ENCODE peak calls at places on chromosomes 3 and 15, in six cellular contexts. T is IMR-90, N is H9, U is H1, Z is trophoblast cell, R is mesenchymal stem cell. J is an unnamed sample.

GRCh38 chr15:54208786-54209185 is 230.5 kb downstream of the UNC13C start:
- DNase-seq in U (no peak), Z (no peak), T (no peak), R (no peak), N (no peak), J (no peak)

GRCh38 chr3:125281411-125281810 is 68.9 kb upstream of the SLC12A8 start:
- DNase-seq in N (no peak), R (peak; percentile 7), Z (no peak), U (no peak), T (no peak), J (no peak)

GRCh38 chr3:46990573-46991374 is 11.3 kb downstream of the NBEAL2 start:
- DNase-seq in U (no peak), N (no peak), Z (peak; percentile 45), R (no peak), T (no peak), J (no peak)

GRCh38 chr3:53243165-53243564 is 12.7 kb downstream of the TKT start:
- DNase-seq in Z (no peak), T (no peak), N (peak; percentile 64), U (no peak), R (peak; percentile 80), J (no peak)

GRCh38 chr15:41445399-41445798 is 28.5 kb downstream of the RTF1 start:
- DNase-seq in T (no peak), U (no peak), Z (no peak), N (no peak), R (no peak), J (no peak)

GRCh38 chr3:102156426-102156825 is 278.4 kb upstream of the ZPLD1 start:
- DNase-seq in N (no peak), Z (peak; percentile 77), R (peak; percentile 91), T (peak; percentile 95), U (no peak), J (no peak)

GRCh38 chr15:41838400-41838897 is at the start of gene PLA2G4B:
- DNase-seq in N (no peak), T (no peak), U (no peak), Z (peak; percentile 15), R (no peak), J (no peak)

GRCh38 chr3:24237971-24238767 is 256.5 kb downstream of the THRB start:
- DNase-seq in U (peak; percentile 10), Z (peak; percentile 78), R (peak; percentile 97), T (peak; percentile 89), N (peak; percentile 63), J (peak; percentile 59)

GRCh38 chr3:27165348-27165747 is 203.8 kb downstream of the NEK10 start:
- DNase-seq in R (peak; percentile 71), T (peak; percentile 42), Z (peak; percentile 2), N (no peak), U (no peak), J (no peak)

GRCh38 chr3:186166036-186166435 is 57.1 kb upstream of the ETV5 start:
- DNase-seq in Z (no peak), R (peak; percentile 83), T (no peak), U (no peak), N (no peak), J (no peak)

GRCh38 chr3:128435058-128435457 is 31.6 kb downstream of the DNAJB8 start:
- DNase-seq in Z (peak; percentile 98), N (peak; percentile 57), U (no peak), T (no peak), R (no peak), J (no peak)

GRCh38 chr3:45226206-45226915 is at the start of gene TMEM158:
- DNase-seq in R (peak; percentile 85), N (peak; percentile 81), U (no peak), Z (peak; percentile 77), T (peak; percentile 70), J (peak; percentile 79)

GRCh38 chr3:196431193-196432136 is 762 bp downstream of the UBXN7 start:
- DNase-seq in N (no peak), R (peak; percentile 77), T (peak; percentile 62), U (no peak), Z (peak; percentile 73), J (peak; percentile 5)

GRCh38 chr3:158794936-158795518 is 6.8 kb upstream of the MFSD1 start:
- DNase-seq in R (peak; percentile 52), N (no peak), U (no peak), T (peak; percentile 59), Z (peak; percentile 73), J (no peak)

GRCh38 chr3:100781311-100781710 is 72.0 kb downstream of the TFG start:
- DNase-seq in N (no peak), R (no peak), U (no peak), T (peak; percentile 65), Z (no peak), J (no peak)

GRCh38 chr3:192064959-192065358 is 604.0 kb downstream of the PYDC2 start:
- DNase-seq in U (no peak), N (no peak), R (no peak), Z (no peak), T (no peak), J (no peak)

GRCh38 chr3:48301814-48302194 is 31.7 kb downstream of the SPINK8 start:
- DNase-seq in U (no peak), Z (peak; percentile 39), N (no peak), T (peak; percentile 19), R (no peak), J (peak; percentile 8)

GRCh38 chr15:49242820-49243219 is 72.8 kb downstream of the GALK2 start:
- DNase-seq in U (no peak), Z (no peak), N (no peak), T (peak; percentile 95), R (peak; percentile 91), J (no peak)

GRCh38 chr3:126285369-126285768 is 71.8 kb downstream of the KLF15 start:
- DNase-seq in Z (no peak), T (no peak), N (no peak), R (no peak), U (no peak), J (no peak)

GRCh38 chr3:126287536-126288181 is 69.5 kb downstream of the KLF15 start:
- DNase-seq in R (peak; percentile 52), Z (peak; percentile 40), T (peak; percentile 28), U (peak; percentile 34), N (peak; percentile 85), J (peak; percentile 58)

GRCh38 chr3:126288314-126288713 is 68.9 kb downstream of the KLF15 start:
- DNase-seq in R (no peak), Z (no peak), U (no peak), T (no peak), N (peak; percentile 62), J (peak; percentile 36)

GRCh38 chr3:126287171-126287535 is 70.1 kb downstream of the KLF15 start:
- DNase-seq in R (no peak), N (no peak), Z (no peak), T (no peak), U (no peak), J (no peak)

GRCh38 chr3:126284258-126284904 is 72.8 kb downstream of the KLF15 start:
- DNase-seq in Z (peak; percentile 84), U (no peak), T (peak; percentile 63), R (no peak), N (no peak), J (no peak)
- H3K4me2 ChIP-seq in Z (no peak overlapping the region), U (no peak overlapping the region), T (no peak overlapping the region), R (no peak overlapping the region), N (no peak overlapping the region), J (no peak overlapping the region)

GRCh38 chr15:45307230-45307924 is 55.3 kb downstream of the SLC28A2 start:
- DNase-seq in U (no peak), Z (peak; percentile 50), N (no peak), T (peak; percentile 59), R (peak; percentile 43), J (no peak)

DNA sequence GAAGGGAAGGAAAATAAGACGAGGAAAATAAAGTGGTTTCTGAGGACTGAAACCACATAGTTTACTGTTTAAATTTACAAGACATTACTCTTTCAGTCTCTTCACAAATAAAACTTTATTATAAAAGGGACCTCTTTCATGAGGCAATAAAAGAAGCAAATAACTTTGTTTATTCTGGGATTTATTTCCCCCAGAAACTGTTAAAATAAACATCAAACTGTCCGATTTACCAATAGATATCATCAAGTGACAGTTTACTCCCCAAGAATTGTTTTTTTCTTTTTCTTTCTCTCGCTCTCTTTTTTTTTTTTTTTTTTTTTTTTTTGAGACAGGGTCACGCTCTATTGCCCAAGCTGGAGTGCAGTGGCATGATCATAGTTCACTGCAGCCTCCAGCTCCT is 54.1 kb downstream of the SLC28A2 start:
- DNase-seq in U (no peak), N (no peak), R (no peak), Z (no peak), T (no peak), J (no peak)
- H4K91ac ChIP-seq in U (no peak overlapping the region), N (no peak overlapping the region), R (no peak overlapping the region), Z (no peak overlapping the region), T (no peak overlapping the region), J (no peak overlapping the region)

GRCh38 chr15:69593981-69594966 is 141.7 kb downstream of the RPLP1 start:
- DNase-seq in T (peak; percentile 38), U (no peak), Z (no peak), N (peak; percentile 26), R (no peak), J (no peak)

GRCh38 chr15:69592954-69593353 is 140.3 kb downstream of the RPLP1 start:
- DNase-seq in R (no peak), Z (no peak), T (no peak), U (no peak), N (no peak), J (no peak)

GRCh38 chr15:69591905-69592508 is 139.4 kb downstream of the RPLP1 start:
- DNase-seq in R (no peak), Z (no peak), U (no peak), T (no peak), N (no peak), J (no peak)

GRCh38 chr15:69595009-69595825 is 142.6 kb downstream of the RPLP1 start:
- DNase-seq in U (no peak), R (peak; percentile 5), Z (peak; percentile 69), T (no peak), N (peak; percentile 25), J (no peak)

DNA sequence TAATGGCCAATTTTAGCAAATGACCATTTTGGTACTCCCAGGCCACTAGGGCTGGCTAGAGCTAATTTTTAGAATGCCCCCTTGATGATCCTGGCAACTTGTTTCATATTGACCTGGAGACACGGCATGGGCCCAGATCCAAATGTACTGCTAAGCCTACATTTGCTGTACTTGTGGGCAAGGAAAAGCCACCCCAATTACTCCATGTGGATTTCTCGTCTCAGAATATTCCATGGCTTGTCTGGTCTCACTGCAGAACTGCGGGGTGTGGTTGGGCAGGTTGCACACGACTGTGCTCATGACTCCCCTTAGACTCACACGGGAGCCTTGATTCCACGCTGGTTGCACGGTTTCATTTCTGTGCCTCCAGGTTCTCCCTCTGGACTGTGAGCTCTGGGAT is 140.9 kb downstream of the RPLP1 start:
- DNase-seq in R (no peak), U (no peak), T (no peak), Z (no peak), N (no peak), J (no peak)
- H3K27ac ChIP-seq in R (no peak overlapping the region), U (no peak overlapping the region), T (no peak overlapping the region), Z (no peak overlapping the region), N (no peak overlapping the region), J (no peak overlapping the region)

DNA sequence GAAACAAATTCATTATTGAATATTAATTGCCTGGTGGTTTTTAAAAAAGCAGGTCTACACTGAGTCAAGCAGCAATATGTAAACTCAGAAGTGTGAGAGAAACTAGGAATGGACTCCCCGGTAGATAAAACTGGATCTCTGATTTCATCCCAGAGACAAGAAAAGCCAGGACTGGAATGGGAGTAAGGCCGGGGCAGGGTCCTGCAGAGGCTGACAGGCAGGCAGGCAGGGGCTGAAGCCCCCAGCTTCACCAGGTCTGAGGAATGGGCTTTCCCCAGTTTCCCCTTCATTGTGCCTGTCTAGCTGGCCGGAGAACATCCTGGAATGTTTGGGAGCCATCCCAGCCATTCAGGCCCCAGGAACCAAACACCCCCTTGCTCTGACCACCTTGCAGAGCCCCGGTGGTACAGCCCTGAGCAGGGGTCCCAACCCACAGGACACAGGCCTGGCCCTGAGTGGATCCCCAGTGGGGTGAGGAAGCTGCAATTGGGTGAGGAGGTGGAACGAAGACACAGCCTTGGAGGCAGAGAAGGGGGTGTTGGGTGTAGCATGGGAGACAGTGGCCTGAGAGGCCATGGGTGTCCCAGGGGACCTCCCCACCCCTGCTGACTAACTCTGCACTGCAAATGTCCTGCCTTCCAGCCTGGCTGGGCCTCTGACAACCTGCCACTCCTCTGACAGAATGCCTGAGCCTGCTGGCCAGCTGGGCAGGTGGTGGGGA is 31.7 kb upstream of the XYLB start:
- DNase-seq in T (no peak), R (no peak), Z (no peak), N (no peak), U (no peak), J (no peak)
- H3K4me2 ChIP-seq in T (no peak overlapping the region), R (no peak overlapping the region), Z (no peak overlapping the region), N (no peak overlapping the region), U (no peak overlapping the region), J (no peak overlapping the region)